ENCODE peak calls at places on chromosomes 5 and 9, in six cellular contexts. One of them, this sample, is unnamed.

GRCh38 chr9:124222109-124222508 is 35.6 kb upstream of the NEK6 start:
- DNase-seq in transverse colon: no peak
- DNase-seq in GM12878: no peak
- DNase-seq in suprapubic skin: no peak
- DNase-seq in H1: no peak
- DNase-seq in stomach: no peak
- DNase-seq in this sample: no peak

GRCh38 chr9:137478613-137479314 is 19.6 kb upstream of the NSMF start:
- DNase-seq in transverse colon: no peak
- DNase-seq in GM12878: no peak
- DNase-seq in suprapubic skin: no peak
- DNase-seq in H1: no peak
- DNase-seq in stomach: no peak
- DNase-seq in this sample: peak; percentile 46

GRCh38 chr5:174056064-174056842 is 10.7 kb downstream of the NSG2 start:
- DNase-seq in transverse colon: no peak
- DNase-seq in GM12878: no peak
- DNase-seq in suprapubic skin: no peak
- DNase-seq in H1: no peak
- DNase-seq in stomach: no peak
- DNase-seq in this sample: no peak

GRCh38 chr5:37844004-37844403 is 4.2 kb upstream of the GDNF start:
- DNase-seq in transverse colon: no peak
- DNase-seq in GM12878: no peak
- DNase-seq in suprapubic skin: no peak
- DNase-seq in H1: no peak
- DNase-seq in stomach: no peak
- DNase-seq in this sample: no peak

GRCh38 chr5:138725153-138725884 is 27.9 kb upstream of the CTNNA1 start:
- DNase-seq in transverse colon: peak; percentile 14
- DNase-seq in GM12878: no peak
- DNase-seq in suprapubic skin: peak; percentile 83
- DNase-seq in H1: peak; percentile 81
- DNase-seq in stomach: peak; percentile 71
- DNase-seq in this sample: peak; percentile 89

GRCh38 chr9:94851467-94851866 is 125.0 kb downstream of the AOPEP start:
- DNase-seq in transverse colon: no peak
- DNase-seq in GM12878: no peak
- DNase-seq in suprapubic skin: no peak
- DNase-seq in H1: peak; percentile 10
- DNase-seq in stomach: no peak
- DNase-seq in this sample: no peak

GRCh38 chr5:53067641-53068040 is 41.9 kb downstream of the MOCS2 start:
- DNase-seq in transverse colon: no peak
- DNase-seq in GM12878: no peak
- DNase-seq in suprapubic skin: no peak
- DNase-seq in H1: no peak
- DNase-seq in stomach: no peak
- DNase-seq in this sample: no peak

GRCh38 chr5:11790201-11790600 is 114.0 kb downstream of the CTNND2 start:
- DNase-seq in transverse colon: no peak
- DNase-seq in GM12878: no peak
- DNase-seq in suprapubic skin: no peak
- DNase-seq in H1: no peak
- DNase-seq in stomach: no peak
- DNase-seq in this sample: no peak

GRCh38 chr5:35862126-35862525 is 5.4 kb downstream of the IL7R start:
- DNase-seq in transverse colon: no peak
- DNase-seq in GM12878: no peak
- DNase-seq in suprapubic skin: no peak
- DNase-seq in H1: no peak
- DNase-seq in stomach: no peak
- DNase-seq in this sample: no peak

GRCh38 chr5:57173318-57174127 is at the start of gene GPBP1:
- DNase-seq in transverse colon: peak; percentile 99
- DNase-seq in GM12878: peak; percentile 94
- DNase-seq in suprapubic skin: peak; percentile 99
- DNase-seq in H1: peak; percentile 97
- DNase-seq in stomach: peak; percentile 98
- DNase-seq in this sample: peak; percentile 100
- TF ChIP-seq EP300 in transverse colon: peak; percentile 86
- TF ChIP-seq EP300 in GM12878: peak; percentile 72
- TF ChIP-seq EP300 in suprapubic skin: no peak
- TF ChIP-seq EP300 in H1: peak; percentile 71
- TF ChIP-seq EP300 in stomach: peak; percentile 60
- TF ChIP-seq EP300 in this sample: no peak

GRCh38 chr9:70474413-70474812 is 60.0 kb upstream of the KLF9 start:
- DNase-seq in transverse colon: no peak
- DNase-seq in GM12878: no peak
- DNase-seq in suprapubic skin: no peak
- DNase-seq in H1: no peak
- DNase-seq in stomach: no peak
- DNase-seq in this sample: no peak
- TF ChIP-seq POLR2AphosphoS5 in transverse colon: no peak
- TF ChIP-seq POLR2AphosphoS5 in GM12878: no peak
- TF ChIP-seq POLR2AphosphoS5 in suprapubic skin: no peak
- TF ChIP-seq POLR2AphosphoS5 in H1: no peak
- TF ChIP-seq POLR2AphosphoS5 in stomach: no peak
- TF ChIP-seq POLR2AphosphoS5 in this sample: no peak

DNA sequence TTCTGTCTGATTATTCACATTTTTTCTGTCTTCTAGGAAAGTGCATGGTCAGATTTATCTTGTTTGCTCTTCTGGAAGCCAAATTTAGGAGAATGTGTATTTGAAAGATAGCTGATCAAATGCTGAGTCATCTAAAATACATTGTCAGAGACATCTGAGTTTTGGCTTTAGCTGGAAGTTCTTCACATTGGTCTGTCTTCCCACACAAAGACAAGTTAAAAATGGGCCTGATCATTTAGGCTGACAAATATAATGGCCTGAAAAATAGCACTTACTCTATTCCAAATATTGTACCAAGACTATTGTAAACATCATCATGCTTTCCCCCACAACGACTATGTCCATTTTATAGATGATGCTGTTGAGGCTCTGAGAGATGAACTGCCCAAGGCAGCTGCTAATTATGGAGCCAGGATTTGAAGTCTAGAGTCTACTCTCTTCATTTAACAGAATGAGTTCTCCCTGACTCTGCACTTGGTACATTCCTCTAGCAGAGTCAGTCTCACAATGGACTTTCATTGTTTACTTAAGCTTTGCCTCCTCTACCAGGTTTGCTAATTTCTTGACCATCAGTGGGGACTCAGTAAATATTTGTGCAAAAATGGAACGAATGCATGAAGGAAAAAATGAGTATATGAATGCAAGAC is 619.4 kb upstream of the KLF4 start:
- DNase-seq in transverse colon: no peak
- DNase-seq in GM12878: no peak
- DNase-seq in suprapubic skin: no peak
- DNase-seq in H1: no peak
- DNase-seq in stomach: no peak
- DNase-seq in this sample: no peak
- TF ChIP-seq EP300 in transverse colon: no peak
- TF ChIP-seq EP300 in GM12878: no peak
- TF ChIP-seq EP300 in suprapubic skin: no peak
- TF ChIP-seq EP300 in H1: no peak
- TF ChIP-seq EP300 in stomach: no peak
- TF ChIP-seq EP300 in this sample: no peak

DNA sequence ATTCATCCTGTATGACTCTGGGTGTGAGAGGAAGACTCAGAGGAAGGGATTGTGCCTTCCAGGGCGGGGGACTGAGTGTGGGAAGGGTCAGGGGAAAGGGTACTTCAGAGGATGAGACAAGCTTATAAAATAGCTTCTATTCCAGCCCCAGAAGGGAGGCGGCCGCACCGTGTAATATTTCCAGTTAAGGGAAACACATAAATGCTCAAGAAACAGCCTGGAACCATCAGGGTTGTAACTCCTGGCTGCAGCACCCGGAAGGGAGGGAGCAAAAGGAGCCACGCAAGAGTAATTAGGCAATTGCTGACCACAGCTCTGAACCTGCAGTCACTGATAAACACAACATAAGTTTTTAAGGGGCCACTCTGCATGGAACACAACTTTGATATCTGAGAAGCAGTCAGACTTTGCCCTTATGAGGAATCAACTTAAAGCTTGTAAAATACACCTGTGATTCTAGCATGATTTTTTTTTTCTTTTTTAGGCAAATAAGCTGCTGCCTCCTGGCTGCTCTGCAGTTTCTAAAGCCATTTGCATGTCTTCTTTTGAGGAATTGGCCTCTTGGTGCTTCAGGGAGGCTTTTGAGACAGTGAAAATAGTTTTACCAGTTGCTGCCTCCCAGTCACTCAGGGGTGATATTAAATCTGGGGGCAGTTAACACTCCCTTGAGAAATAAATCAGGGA is 382.7 kb downstream of the ENC1 start:
- DNase-seq in transverse colon: peak; percentile 81
- DNase-seq in GM12878: no peak
- DNase-seq in suprapubic skin: peak; percentile 87
- DNase-seq in H1: no peak
- DNase-seq in stomach: peak; percentile 50
- DNase-seq in this sample: peak; percentile 90
- TF ChIP-seq POLR2AphosphoS5 in transverse colon: peak; percentile 78
- TF ChIP-seq POLR2AphosphoS5 in GM12878: no peak
- TF ChIP-seq POLR2AphosphoS5 in suprapubic skin: no peak
- TF ChIP-seq POLR2AphosphoS5 in H1: no peak
- TF ChIP-seq POLR2AphosphoS5 in stomach: peak; percentile 13
- TF ChIP-seq POLR2AphosphoS5 in this sample: peak; percentile 70

GRCh38 chr5:95842955-95843544 is 20.5 kb upstream of the GLRX start:
- DNase-seq in transverse colon: peak; percentile 70
- DNase-seq in GM12878: no peak
- DNase-seq in suprapubic skin: no peak
- DNase-seq in H1: no peak
- DNase-seq in stomach: peak; percentile 84
- DNase-seq in this sample: peak; percentile 74
- TF ChIP-seq EP300 in transverse colon: no peak
- TF ChIP-seq EP300 in GM12878: no peak
- TF ChIP-seq EP300 in suprapubic skin: no peak
- TF ChIP-seq EP300 in H1: no peak
- TF ChIP-seq EP300 in stomach: no peak
- TF ChIP-seq EP300 in this sample: no peak

This sample was measured in sigmoid colon.